ENCODE peak calls at places on chromosomes 12 and 14, in eight cellular contexts. Y is activated naive CD4-positive, alpha-beta T cell treated with Interleukin-2 at 50 U/mL for 16 hours; N is NCI-H1436; Z is EL; A is activated T-helper 1 cell treated with anti-CD3 and anti-CD28 coated beads, Interleukin-12 subunit alpha, Interleukin-12 subunit beta, Interleukin-2, Interleukin-4 antibody, amounts not matched to agents 30 ng/mL and 10 ng/mL and 1 ng/mL, durations not matched to agents 14 hours and 24 hours and 36 hours; C is stomach; Q is GM04504; U is mesendoderm. E is an unnamed sample.

GRCh38 chr14:65552724-65553123 is 140.2 kb downstream of the FUT8 start:
- DNase-seq in Y (no peak), N (no peak), Z (no peak), A (no peak), C (no peak), Q (no peak), U (no peak), E (no peak)

GRCh38 chr14:93745603-93746273 is 42.5 kb downstream of the PRIMA1 start:
- DNase-seq in Y (no peak), N (no peak), Z (no peak), A (no peak), C (no peak), Q (no peak), U (peak; percentile 29), E (no peak)

GRCh38 chr14:23352506-23353432 is at the start of gene SLC22A17:
- DNase-seq in Y (peak; percentile 49), N (peak; percentile 86), Z (peak; percentile 88), A (peak; percentile 27), C (peak; percentile 65), Q (peak; percentile 76), U (peak; percentile 96), E (peak; percentile 76)

GRCh38 chr12:16019131-16019530 is 108.0 kb downstream of the DERA start:
- DNase-seq in Y (no peak), N (no peak), Z (no peak), A (no peak), C (no peak), Q (no peak), U (no peak), E (no peak)

GRCh38 chr14:96303981-96304380 is 48.0 kb downstream of the BDKRB1 start:
- DNase-seq in Y (no peak), N (peak; percentile 33), Z (no peak), A (no peak), C (no peak), Q (no peak), U (no peak), E (no peak)

GRCh38 chr12:5499566-5500325 is 67.8 kb downstream of the NTF3 start:
- DNase-seq in Y (no peak), N (no peak), Z (peak; percentile 95), A (no peak), C (no peak), Q (peak; percentile 93), U (no peak), E (no peak)

GRCh38 chr12:38488866-38489265 is 172.3 kb downstream of the ALG10B start:
- DNase-seq in Y (no peak), N (no peak), Z (no peak), A (no peak), C (no peak), Q (no peak), U (no peak), E (no peak)

GRCh38 chr12:10362828-10363664 is 26.8 kb downstream of the KLRK1 start:
- DNase-seq in Y (no peak), N (no peak), Z (no peak), A (no peak), C (no peak), Q (no peak), U (peak; percentile 65), E (peak; percentile 77)

GRCh38 chr12:113850309-113851056 is 115.6 kb downstream of the RBM19 start:
- DNase-seq in Y (no peak), N (no peak), Z (no peak), A (no peak), C (no peak), Q (no peak), U (no peak), E (no peak)

GRCh38 chr12:91565246-91565645 is 382.6 kb upstream of the DCN start:
- DNase-seq in Y (peak; percentile 59), N (no peak), Z (no peak), A (no peak), C (no peak), Q (no peak), U (no peak), E (no peak)

GRCh38 chr12:105804591-105805265 is 334.0 kb downstream of the NUAK1 start:
- DNase-seq in Y (no peak), N (no peak), Z (no peak), A (no peak), C (no peak), Q (no peak), U (no peak), E (no peak)

GRCh38 chr14:90491868-90492560 is 95.2 kb downstream of the CALM1 start:
- DNase-seq in Y (no peak), N (no peak), Z (no peak), A (no peak), C (no peak), Q (no peak), U (no peak), E (no peak)

GRCh38 chr14:68969278-68969677 is 9.8 kb downstream of the ACTN1 start:
- DNase-seq in Y (no peak), N (no peak), Z (no peak), A (no peak), C (no peak), Q (no peak), U (no peak), E (no peak)

GRCh38 chr12:45557020-45557419 is 172.5 kb upstream of the ARID2 start:
- DNase-seq in Y (no peak), N (no peak), Z (no peak), A (no peak), C (no peak), Q (no peak), U (no peak), E (no peak)

GRCh38 chr12:59911516-59911915 is 315.7 kb downstream of the SLC16A7 start:
- DNase-seq in Y (no peak), N (no peak), Z (no peak), A (no peak), C (no peak), Q (no peak), U (no peak), E (no peak)

GRCh38 chr14:104553166-104554087 is 26.1 kb upstream of the C14orf180 start:
- DNase-seq in Y (no peak), N (no peak), Z (no peak), A (no peak), C (no peak), Q (no peak), U (no peak), E (no peak)

GRCh38 chr12:14399871-14400270 is 34.4 kb downstream of the ATF7IP start:
- DNase-seq in Y (no peak), N (no peak), Z (peak; percentile 81), A (no peak), C (no peak), Q (no peak), U (peak; percentile 46), E (peak; percentile 76)

GRCh38 chr12:94872671-94873367 is 130.7 kb downstream of the NDUFA12 start:
- DNase-seq in Y (no peak), N (no peak), Z (peak; percentile 5), A (no peak), C (no peak), Q (no peak), U (peak; percentile 24), E (no peak)

GRCh38 chr12:12064596-12064995 is 6.1 kb upstream of the BCL2L14 start:
- DNase-seq in Y (no peak), N (no peak), Z (no peak), A (no peak), C (no peak), Q (no peak), U (peak; percentile 83), E (no peak)

GRCh38 chr12:78674311-78675085 is 190.1 kb upstream of the SYT1 start:
- DNase-seq in Y (no peak), N (no peak), Z (peak; percentile 10), A (no peak), C (no peak), Q (no peak), U (no peak), E (peak; percentile 33)

GRCh38 chr14:43155924-43156323 is 1351.2 kb downstream of the FSCB start:
- DNase-seq in Y (no peak), N (no peak), Z (no peak), A (no peak), C (no peak), Q (no peak), U (no peak), E (no peak)

GRCh38 chr14:105999361-106000028 is 473.1 kb downstream of the TMEM121 start:
- DNase-seq in Y (peak; percentile 87), N (no peak), Z (peak; percentile 4), A (peak; percentile 85), C (peak; percentile 68), Q (no peak), U (peak; percentile 48), E (peak; percentile 49)

GRCh38 chr12:57128519-57129247 is 400 bp downstream of the LRP1 start:
- DNase-seq in Y (no peak), N (no peak), Z (no peak), A (no peak), C (no peak), Q (no peak), U (peak; percentile 51), E (no peak)

GRCh38 chr14:56173360-56173922 is 55.2 kb downstream of the PELI2 start:
- DNase-seq in Y (no peak), N (no peak), Z (no peak), A (no peak), C (no peak), Q (no peak), U (no peak), E (no peak)

GRCh38 chr14:99258341-99258781 is 13.6 kb downstream of the BCL11B start:
- DNase-seq in Y (peak; percentile 6), N (no peak), Z (no peak), A (no peak), C (no peak), Q (no peak), U (no peak), E (no peak)

GRCh38 chr14:26598081-26598671 is 343 bp upstream of the NOVA1 start:
- DNase-seq in Y (no peak), N (peak; percentile 90), Z (no peak), A (no peak), C (peak; percentile 57), Q (peak; percentile 7), U (peak; percentile 97), E (peak; percentile 85)

GRCh38 chr12:105229446-105229845 is 6.5 kb downstream of the APPL2 start:
- DNase-seq in Y (no peak), N (no peak), Z (no peak), A (no peak), C (no peak), Q (no peak), U (peak; percentile 18), E (no peak)

GRCh38 chr12:31362115-31362758 is 36.3 kb upstream of the SINHCAF start:
- DNase-seq in Y (no peak), N (peak; percentile 72), Z (no peak), A (peak; percentile 0), C (no peak), Q (no peak), U (peak; percentile 69), E (no peak)

E was measured in ACHN.